ENCODE peak calls at places on chromosomes 6 and 20, in seven cellular contexts. T is DND-41, B is astrocyte, C is psoas muscle, F is adipocyte, Z is fibroblast of the aortic adventitia, Y is pancreas. V is an unnamed sample.

GRCh38 chr6:37628611-37629320 is 68.9 kb downstream of the MDGA1 start:
- DNase-seq in C (no peak), Z (peak), T (no peak), F (peak), B (peak), Y (no peak), V (peak)

GRCh38 chr20:31484001-31484400 is 8.9 kb downstream of the REM1 start:
- DNase-seq in Z (no peak), F (no peak), C (peak), Y (no peak), T (no peak), B (no peak), V (no peak)

GRCh38 chr6:148657053-148657452 is 89.8 kb upstream of the UST start:
- DNase-seq in C (no peak), Y (no peak), T (no peak), Z (peak), B (peak), F (peak), V (peak)

GRCh38 chr6:112951829-112952228 is 604.7 kb downstream of the RFPL4B start:
- DNase-seq in B (no peak), Y (no peak), Z (no peak), F (no peak), C (no peak), T (no peak), V (no peak)

GRCh38 chr6:93624408-93624807 is 205.0 kb upstream of the EPHA7 start:
- DNase-seq in C (no peak), Y (no peak), T (no peak), B (no peak), Z (no peak), F (no peak), V (no peak)

GRCh38 chr6:45679631-45680030 is 301.9 kb upstream of the SUPT3H start:
- DNase-seq in Z (no peak), B (no peak), C (no peak), T (no peak), Y (no peak), F (no peak), V (no peak)

GRCh38 chr6:134115715-134116074 is 63.3 kb upstream of the SLC2A12 start:
- DNase-seq in Z (no peak), T (no peak), Y (no peak), B (no peak), C (no peak), F (no peak), V (no peak)

GRCh38 chr20:47031028-47031427 is 136.4 kb downstream of the EYA2 start:
- DNase-seq in Y (no peak), F (no peak), Z (no peak), B (no peak), T (no peak), C (no peak), V (no peak)

GRCh38 chr20:37920679-37921322 is 17.9 kb downstream of the VSTM2L start:
- DNase-seq in C (no peak), B (no peak), T (no peak), Y (no peak), Z (no peak), F (no peak), V (no peak)

GRCh38 chr20:64225166-64225595 is 30.4 kb upstream of the PCMTD2 start:
- DNase-seq in C (no peak), Z (no peak), F (no peak), B (no peak), Y (no peak), T (no peak), V (no peak)

GRCh38 chr6:12436224-12436623 is 146.1 kb downstream of the EDN1 start:
- DNase-seq in Z (no peak), C (no peak), B (no peak), Y (no peak), F (no peak), T (no peak), V (no peak)

GRCh38 chr6:57303931-57304681 is 13.3 kb upstream of the PRIM2 start:
- DNase-seq in C (no peak), Z (peak), Y (no peak), T (no peak), F (peak), B (peak), V (peak)

GRCh38 chr6:31815025-31815838 is at the start of the genes HSPA1A and HSPA1L:
- DNase-seq in Z (peak), C (peak), Y (peak), T (no peak), F (peak), B (peak), V (peak)

GRCh38 chr6:31898200-31899011 is 908 bp upstream of the EHMT2 start:
- DNase-seq in F (peak), Y (no peak), C (no peak), T (peak), Z (peak), B (peak), V (peak)

GRCh38 chr6:52162940-52163908 is 23.0 kb upstream of the IL17A start:
- DNase-seq in Y (no peak), T (peak), F (peak), B (no peak), C (no peak), Z (peak), V (peak)

GRCh38 chr6:158285321-158285960 is 26.8 kb upstream of the TULP4 start:
- DNase-seq in Z (peak), Y (no peak), C (no peak), T (no peak), F (no peak), B (peak), V (peak)

GRCh38 chr20:55365745-55366144 is 639.6 kb downstream of the CBLN4 start:
- DNase-seq in Y (no peak), B (no peak), F (no peak), T (no peak), C (no peak), Z (no peak), V (no peak)

GRCh38 chr20:56802805-56803204 is 173.7 kb downstream of the TFAP2C start:
- DNase-seq in B (peak), Z (no peak), Y (no peak), T (no peak), F (no peak), C (no peak), V (no peak)

GRCh38 chr6:26031151-26031594 is 56.1 kb upstream of the HFE start:
- DNase-seq in Z (no peak), Y (no peak), B (no peak), C (no peak), T (no peak), F (no peak), V (peak)

GRCh38 chr6:150026976-150027805 is 1.9 kb upstream of the RAET1L start:
- DNase-seq in B (no peak), T (no peak), Y (no peak), Z (no peak), F (no peak), C (no peak), V (no peak)

GRCh38 chr20:32672315-32672981 is 1.3 kb downstream of the C20orf203 start:
- DNase-seq in B (no peak), C (no peak), Z (no peak), Y (no peak), T (peak), F (no peak), V (no peak)

GRCh38 chr20:4567172-4567571 is 154.5 kb upstream of the PRND start:
- DNase-seq in Z (no peak), Y (no peak), F (no peak), T (no peak), C (no peak), B (no peak), V (no peak)

GRCh38 chr6:119495230-119495683 is 145.7 kb upstream of the MAN1A1 start:
- DNase-seq in Z (no peak), Y (peak), C (no peak), F (no peak), T (no peak), B (no peak), V (no peak)

GRCh38 chr6:2450546-2450945 is 205.1 kb upstream of the GMDS start:
- DNase-seq in T (no peak), B (no peak), F (no peak), Z (no peak), Y (peak), C (peak), V (no peak)

GRCh38 chr6:1316482-1317220 is 4.8 kb downstream of the FOXQ1 start:
- DNase-seq in B (no peak), T (no peak), F (peak), Y (no peak), C (no peak), Z (peak), V (no peak)

GRCh38 chr6:134446901-134447300 is 129.0 kb upstream of the SGK1 start:
- DNase-seq in B (no peak), T (no peak), F (peak), Y (no peak), Z (peak), C (no peak), V (peak)

GRCh38 chr20:19888269-19888669 is 128.9 kb upstream of the NAA20 start:
- DNase-seq in Y (no peak), Z (no peak), C (peak), F (no peak), B (no peak), T (no peak), V (no peak)

GRCh38 chr20:19885981-19886665 is 128.1 kb downstream of the RIN2 start:
- DNase-seq in F (no peak), C (peak), T (no peak), B (peak), Y (peak), Z (peak), V (peak)

GRCh38 chr20:19887566-19888268 is 129.4 kb upstream of the NAA20 start:
- DNase-seq in F (no peak), T (no peak), B (peak), C (no peak), Z (peak), Y (no peak), V (no peak)

GRCh38 chr20:19885576-19885956 is 127.5 kb downstream of the RIN2 start:
- DNase-seq in B (no peak), Z (no peak), T (no peak), F (no peak), C (no peak), Y (no peak), V (no peak)

DNA sequence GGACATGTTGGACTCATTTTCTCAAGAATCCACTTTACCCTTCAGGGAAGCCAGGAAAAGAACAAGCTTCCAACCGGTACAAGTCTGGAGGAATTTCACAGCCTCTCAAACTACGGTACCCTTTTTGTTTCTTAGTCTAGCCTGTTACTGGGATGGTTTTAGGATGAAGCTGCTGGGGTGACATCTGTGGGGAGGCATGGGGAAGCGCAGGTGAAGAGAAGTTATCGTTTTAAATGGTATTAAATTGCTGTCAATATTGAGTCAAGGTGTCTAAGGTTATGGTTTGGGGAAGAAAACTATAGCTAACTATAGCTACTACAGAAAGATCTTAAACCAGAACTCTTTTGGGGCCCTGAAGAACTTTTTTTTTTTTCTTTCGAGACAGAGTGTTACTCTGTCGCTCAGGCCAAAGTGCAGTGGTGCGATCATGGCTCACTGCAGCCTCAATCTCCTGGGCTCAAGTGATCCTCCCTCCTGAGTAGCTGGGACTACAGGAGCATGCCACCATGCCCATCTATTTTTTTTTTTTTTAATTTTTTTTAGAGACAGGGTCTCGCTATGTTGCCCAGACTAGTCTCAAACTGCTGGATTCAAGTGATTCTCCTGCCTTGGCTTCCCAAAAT is 128.7 kb downstream of the RIN2 start:
- DNase-seq in Y (no peak), T (no peak), F (no peak), Z (no peak), C (no peak), B (no peak), V (peak)
- H3K4me3 ChIP-seq in Y (no peak), T (no peak), F (peak), Z (no peak), C (peak), B (peak), V (no peak)

GRCh38 chr6:90333928-90334327 is 37.3 kb upstream of the BACH2 start:
- DNase-seq in B (no peak), Z (no peak), T (no peak), C (no peak), F (no peak), Y (no peak), V (no peak)

GRCh38 chr6:90338409-90338808 is 41.8 kb upstream of the BACH2 start:
- DNase-seq in F (peak), Y (no peak), B (peak), T (no peak), Z (no peak), C (no peak), V (peak)

GRCh38 chr6:90336591-90336990 is 39.9 kb upstream of the BACH2 start:
- DNase-seq in Z (no peak), B (no peak), Y (no peak), T (no peak), F (no peak), C (no peak), V (no peak)
- H3K4me3 ChIP-seq in Z (no peak), B (no peak), Y (no peak), T (no peak), F (no peak), C (no peak), V (no peak)

GRCh38 chr6:46776070-46776752 is 17.0 kb upstream of the MEP1A start:
- DNase-seq in Z (no peak), B (no peak), T (no peak), F (no peak), C (no peak), Y (no peak), V (no peak)
- H3K4me3 ChIP-seq in Z (no peak), B (no peak), T (no peak), F (no peak), C (no peak), Y (no peak), V (no peak)

GRCh38 chr6:154448448-154449096 is 61.9 kb downstream of the CNKSR3 start:
- DNase-seq in C (no peak), T (no peak), Z (peak), B (peak), F (peak), Y (no peak), V (peak)
- H3K4me3 ChIP-seq in C (no peak), T (no peak), Z (peak), B (peak), F (peak), Y (no peak), V (no peak)

GRCh38 chr20:33882018-33882417 is 70.9 kb downstream of the CHMP4B start:
- DNase-seq in Z (no peak), F (no peak), C (no peak), T (no peak), B (no peak), Y (no peak), V (no peak)

GRCh38 chr20:33883164-33883563 is 72.0 kb downstream of the CHMP4B start:
- DNase-seq in Z (no peak), B (no peak), T (no peak), F (no peak), Y (no peak), C (no peak), V (no peak)

GRCh38 chr20:33880396-33880795 is 69.2 kb downstream of the CHMP4B start:
- DNase-seq in B (no peak), C (no peak), F (no peak), Z (no peak), Y (no peak), T (no peak), V (no peak)

GRCh38 chr20:33882481-33882880 is 71.3 kb downstream of the CHMP4B start:
- DNase-seq in T (no peak), B (no peak), Z (no peak), F (no peak), C (no peak), Y (no peak), V (no peak)

GRCh38 chr20:33884633-33885032 is 73.5 kb downstream of the CHMP4B start:
- DNase-seq in C (no peak), B (no peak), T (no peak), Y (no peak), F (no peak), Z (no peak), V (no peak)
- H3K4me3 ChIP-seq in C (no peak), B (no peak), T (no peak), Y (no peak), F (no peak), Z (no peak), V (no peak)

GRCh38 chr6:86871681-86872080 is 65.6 kb upstream of the HTR1E start:
- DNase-seq in T (no peak), Z (no peak), F (peak), B (no peak), C (no peak), Y (no peak), V (no peak)
- H3K4me3 ChIP-seq in T (no peak), Z (no peak), F (no peak), B (no peak), C (no peak), Y (no peak), V (no peak)

GRCh38 chr20:18465536-18466200 is 1.2 kb downstream of the DZANK1 start:
- DNase-seq in F (no peak), B (no peak), C (no peak), Z (no peak), Y (no peak), T (no peak), V (no peak)
- H3K4me3 ChIP-seq in F (peak), B (peak), C (no peak), Z (peak), Y (no peak), T (no peak), V (no peak)

DNA sequence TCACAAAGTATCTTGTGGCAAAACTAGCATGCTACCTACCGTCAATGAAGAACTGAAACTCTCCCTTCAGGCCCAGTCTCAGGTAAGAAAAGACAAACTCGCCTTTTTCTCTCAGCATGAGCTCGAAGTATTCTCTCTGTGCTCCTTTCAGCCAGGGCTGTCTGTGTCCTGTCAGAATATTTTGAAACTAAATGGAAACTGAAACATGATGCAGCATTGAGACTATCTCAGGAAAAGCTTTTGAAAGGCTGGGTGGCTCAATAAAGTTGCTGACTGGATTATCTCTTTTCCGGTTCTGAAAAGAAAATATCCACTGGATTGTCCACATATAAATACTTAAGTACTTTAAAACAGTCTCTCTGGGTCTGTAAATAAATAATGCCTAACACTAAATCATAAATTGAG is 718 bp downstream of the CALHM5 start:
- DNase-seq in Z (no peak), C (no peak), B (no peak), Y (no peak), F (peak), T (no peak), V (peak)
- H3K4me3 ChIP-seq in Z (peak), C (peak), B (peak), Y (no peak), F (peak), T (no peak), V (peak)

GRCh38 chr6:156918647-156919046 is 141.5 kb downstream of the ARID1B start:
- DNase-seq in F (no peak), B (no peak), Y (no peak), Z (no peak), C (no peak), T (no peak), V (no peak)
- H3K4me3 ChIP-seq in F (no peak), B (no peak), Y (no peak), Z (no peak), C (no peak), T (no peak), V (no peak)

GRCh38 chr20:53736757-53737403 is 143.2 kb upstream of the ZNF217 start:
- DNase-seq in Y (no peak), Z (peak), T (no peak), F (peak), C (no peak), B (peak), V (peak)

GRCh38 chr20:53738945-53739798 is 145.5 kb upstream of the ZNF217 start:
- DNase-seq in T (no peak), F (no peak), B (peak), C (no peak), Y (no peak), Z (no peak), V (no peak)

GRCh38 chr20:53739799-53740785 is 146.5 kb upstream of the ZNF217 start:
- DNase-seq in C (no peak), B (peak), F (peak), T (no peak), Z (no peak), Y (no peak), V (no peak)

GRCh38 chr20:53737404-53738038 is 143.9 kb upstream of the ZNF217 start:
- DNase-seq in C (no peak), Z (no peak), F (peak), T (no peak), Y (no peak), B (peak), V (peak)

GRCh38 chr20:53738039-53738944 is 144.7 kb upstream of the ZNF217 start:
- DNase-seq in Y (peak), Z (no peak), C (peak), F (peak), B (peak), T (no peak), V (peak)
- H3K4me3 ChIP-seq in Y (no peak), Z (no peak), C (peak), F (peak), B (peak), T (no peak), V (no peak)